ENCODE peak calls at places on chromosome 21, in six cellular contexts. M is sciatic nerve, G is mucosa of gallbladder, T is uterus, E is body of pancreas, P is NCI-H69. X is an unnamed sample.
A peak's percentile ranks its signal among the peaks of the same experiment; 100 is the strongest.

GRCh38 chr21:42063578-42064521 is 7.3 kb upstream of the UMODL1 start:
- DNase-seq in P (peak; percentile 83), E (peak; percentile 35), M (no peak), G (no peak), T (no peak), X (no peak)

GRCh38 chr21:42223826-42224575 is 5.1 kb downstream of the ABCG1 start:
- DNase-seq in T (no peak), M (peak; percentile 50), P (no peak), E (no peak), G (no peak), X (no peak)

GRCh38 chr21:31905444-31906400 is 32.9 kb downstream of the HUNK start:
- DNase-seq in M (no peak), E (no peak), P (peak; percentile 24), G (no peak), T (no peak), X (no peak)

GRCh38 chr21:27545754-27546349 is 579.0 kb upstream of the ADAMTS5 start:
- DNase-seq in T (no peak), P (no peak), G (no peak), M (no peak), E (no peak), X (no peak)

GRCh38 chr21:43717967-43718871 is 710 bp upstream of the PDXK start:
- DNase-seq in M (no peak), P (no peak), E (no peak), T (peak; percentile 25), G (no peak), X (no peak)

GRCh38 chr21:39441502-39442475 is 3.8 kb downstream of the LCA5L start:
- DNase-seq in G (no peak), T (no peak), E (peak; percentile 40), P (peak; percentile 71), M (no peak), X (peak; percentile 62)

GRCh38 chr21:34886554-34887385 is 162.3 kb downstream of the RUNX1 start:
- DNase-seq in E (peak; percentile 22), T (no peak), P (peak; percentile 35), M (peak; percentile 68), G (no peak), X (peak; percentile 52)

GRCh38 chr21:34836103-34836932 is 167.5 kb downstream of the CLIC6 start:
- DNase-seq in G (peak; percentile 51), T (peak; percentile 70), E (peak; percentile 79), P (peak; percentile 21), M (no peak), X (peak; percentile 99)

GRCh38 chr21:45699251-45699942 is 55.9 kb downstream of the PCBP3 start:
- DNase-seq in T (no peak), P (no peak), E (no peak), G (no peak), M (no peak), X (no peak)

GRCh38 chr21:26795866-26796329 is 49.3 kb downstream of the ADAMTS1 start:
- DNase-seq in T (peak; percentile 80), P (peak; percentile 77), E (peak; percentile 27), G (peak; percentile 86), M (peak; percentile 84), X (peak; percentile 90)

GRCh38 chr21:39696620-39697019 is 48.4 kb upstream of the IGSF5 start:
- DNase-seq in M (no peak), T (no peak), G (peak; percentile 69), P (peak; percentile 85), E (peak; percentile 86), X (no peak)

GRCh38 chr21:46435786-46436227 is 22.9 kb upstream of the DIP2A start:
- DNase-seq in P (no peak), M (no peak), G (no peak), T (no peak), E (no peak), X (no peak)

GRCh38 chr21:40029888-40030287 is 162.7 kb downstream of the PCP4 start:
- DNase-seq in T (no peak), E (no peak), P (no peak), M (no peak), G (no peak), X (no peak)

GRCh38 chr21:42286416-42286815 is 28.8 kb downstream of the TFF3 start:
- DNase-seq in G (no peak), M (no peak), P (no peak), E (no peak), T (no peak), X (no peak)

GRCh38 chr21:35587841-35588390 is 472.4 kb downstream of the SETD4 start:
- DNase-seq in T (no peak), G (no peak), P (no peak), M (no peak), E (no peak), X (no peak)

GRCh38 chr21:46555678-46556077 is 49.2 kb downstream of the S100B start:
- DNase-seq in P (no peak), G (no peak), M (peak; percentile 34), E (no peak), T (no peak), X (no peak)

GRCh38 chr21:16072692-16073091 is 342.9 kb downstream of the USP25 start:
- DNase-seq in M (no peak), E (no peak), P (no peak), G (no peak), T (peak; percentile 48), X (peak; percentile 67)

GRCh38 chr21:42784276-42784675 is 95.1 kb downstream of the WDR4 start:
- DNase-seq in T (no peak), P (no peak), G (no peak), M (peak; percentile 55), E (no peak), X (no peak)

GRCh38 chr21:44375686-44376320 is 22.4 kb downstream of the TRPM2 start:
- DNase-seq in P (no peak), M (peak; percentile 52), E (no peak), G (no peak), T (no peak), X (no peak)

GRCh38 chr21:28867401-28867800 is 125.3 kb downstream of the LTN1 start:
- DNase-seq in P (no peak), T (no peak), M (no peak), G (no peak), E (no peak), X (peak; percentile 46)

GRCh38 chr21:32990666-32991065 is 35.1 kb upstream of the OLIG2 start:
- DNase-seq in M (no peak), T (no peak), P (no peak), G (no peak), E (no peak), X (no peak)

GRCh38 chr21:36696640-36697472 is 2.1 kb upstream of the SIM2 start:
- DNase-seq in E (no peak), P (no peak), T (no peak), G (no peak), M (no peak), X (no peak)

GRCh38 chr21:17775431-17776126 is 43.6 kb downstream of the C21orf91 start:
- DNase-seq in E (no peak), T (no peak), P (no peak), M (no peak), G (no peak), X (no peak)

GRCh38 chr21:44896561-44897286 is 23.2 kb upstream of the PTTG1IP start:
- DNase-seq in P (peak; percentile 58), E (no peak), G (no peak), T (no peak), M (no peak), X (no peak)

GRCh38 chr21:45721656-45722055 is 78.1 kb downstream of the PCBP3 start:
- DNase-seq in T (no peak), E (no peak), P (no peak), G (no peak), M (no peak), X (no peak)

GRCh38 chr21:38773108-38774061 is 32.3 kb upstream of the ETS2 start:
- DNase-seq in P (no peak), E (peak; percentile 25), G (no peak), M (no peak), T (no peak), X (peak; percentile 97)

X was measured in ELR.